ENCODE peak calls at places on chromosomes 16 and 17, in eight cellular contexts. S, L, W, O, F, T, Z and K are unnamed samples.

GRCh38 chr17:56786989-56787482 is 46.7 kb downstream of the C17orf67 start:
- DNase-seq in S (no peak), L (no peak), W (peak), O (peak), F (no peak), T (no peak), Z (no peak), K (no peak)

GRCh38 chr17:45222994-45223540 is 1.4 kb downstream of the FMNL1 start:
- DNase-seq in S (no peak), L (no peak), W (no peak), O (no peak), F (no peak), T (no peak), Z (no peak), K (no peak)

GRCh38 chr17:19388791-19389190 is 1.8 kb upstream of the MFAP4 start:
- DNase-seq in S (peak), L (no peak), W (no peak), O (no peak), F (no peak), T (no peak), Z (no peak), K (no peak)

GRCh38 chr16:56681939-56682702 is at the start of gene MT1X:
- DNase-seq in S (peak), L (peak), W (peak), O (peak), F (peak), T (peak), Z (peak), K (peak)

GRCh38 chr16:50245417-50246298 is 20.7 kb upstream of the ADCY7 start:
- DNase-seq in S (peak), L (peak), W (peak), O (peak), F (peak), T (peak), Z (peak), K (no peak)

GRCh38 chr17:80704381-80704819 is 159.8 kb downstream of the RPTOR start:
- DNase-seq in S (no peak), L (no peak), W (no peak), O (peak), F (no peak), T (no peak), Z (no peak), K (no peak)

GRCh38 chr17:57913576-57914273 is 41.5 kb downstream of the CUEDC1 start:
- DNase-seq in S (no peak), L (peak), W (no peak), O (no peak), F (no peak), T (no peak), Z (no peak), K (no peak)

GRCh38 chr17:3809135-3809534 is 8.1 kb upstream of the ITGAE start:
- DNase-seq in S (no peak), L (no peak), W (no peak), O (no peak), F (no peak), T (no peak), Z (no peak), K (no peak)

GRCh38 chr16:67115649-67116048 is 5.9 kb downstream of the PHAF1 start:
- DNase-seq in S (peak), L (no peak), W (no peak), O (peak), F (no peak), T (no peak), Z (no peak), K (no peak)

GRCh38 chr17:50037321-50038107 is 18.4 kb upstream of the ITGA3 start:
- DNase-seq in S (peak), L (peak), W (peak), O (peak), F (no peak), T (no peak), Z (peak), K (peak)

GRCh38 chr16:56347670-56348069 is 77.7 kb downstream of the AMFR start:
- DNase-seq in S (peak), L (peak), W (peak), O (no peak), F (no peak), T (no peak), Z (no peak), K (no peak)

GRCh38 chr16:62503073-62503472 is 466.8 kb upstream of the CDH8 start:
- DNase-seq in S (no peak), L (no peak), W (no peak), O (no peak), F (no peak), T (no peak), Z (no peak), K (no peak)

GRCh38 chr17:53092072-53092471 is 730.7 kb upstream of the KIF2B start:
- DNase-seq in S (no peak), L (no peak), W (no peak), O (no peak), F (no peak), T (no peak), Z (no peak), K (no peak)

GRCh38 chr16:57795431-57795878 is 6.8 kb downstream of the KIFC3 start:
- DNase-seq in S (no peak), L (peak), W (peak), O (peak), F (no peak), T (no peak), Z (no peak), K (peak)

GRCh38 chr17:45719335-45720071 is 64.6 kb upstream of the CRHR1 start:
- DNase-seq in S (no peak), L (no peak), W (no peak), O (peak), F (no peak), T (no peak), Z (no peak), K (no peak)

GRCh38 chr17:45228985-45229517 is 7.4 kb downstream of the FMNL1 start:
- DNase-seq in S (peak), L (peak), W (peak), O (peak), F (peak), T (peak), Z (peak), K (peak)

GRCh38 chr17:74417178-74418045 is 14.5 kb upstream of the GPRC5C start:
- DNase-seq in S (no peak), L (no peak), W (no peak), O (peak), F (no peak), T (no peak), Z (no peak), K (no peak)

GRCh38 chr17:2266865-2267228 is 36.7 kb downstream of the SMG6 start:
- DNase-seq in S (no peak), L (no peak), W (no peak), O (no peak), F (no peak), T (no peak), Z (no peak), K (no peak)

GRCh38 chr17:76635039-76635438 is 8.5 kb downstream of the ST6GALNAC1 start:
- DNase-seq in S (no peak), L (no peak), W (no peak), O (no peak), F (no peak), T (no peak), Z (no peak), K (no peak)

GRCh38 chr17:12041316-12041715 is 20.6 kb downstream of the MAP2K4 start:
- DNase-seq in S (no peak), L (no peak), W (no peak), O (peak), F (no peak), T (no peak), Z (no peak), K (no peak)

GRCh38 chr16:57976331-57976796 is 5.4 kb upstream of the CNGB1 start:
- DNase-seq in S (no peak), L (no peak), W (peak), O (peak), F (no peak), T (no peak), Z (no peak), K (no peak)

GRCh38 chr17:21297026-21297520 is 12.6 kb downstream of the MAP2K3 start:
- DNase-seq in S (no peak), L (no peak), W (no peak), O (peak), F (no peak), T (no peak), Z (no peak), K (no peak)

GRCh38 chr17:36183811-36184765 is 7.7 kb upstream of the TBC1D3B start:
- DNase-seq in S (peak), L (peak), W (no peak), O (no peak), F (no peak), T (no peak), Z (no peak), K (no peak)

GRCh38 chr17:36185416-36185815 is 9.0 kb upstream of the TBC1D3B start:
- DNase-seq in S (no peak), L (no peak), W (no peak), O (no peak), F (no peak), T (no peak), Z (no peak), K (no peak)

GRCh38 chr17:36183001-36183810 is 6.8 kb upstream of the TBC1D3B start:
- DNase-seq in S (peak), L (peak), W (peak), O (peak), F (peak), T (no peak), Z (no peak), K (peak)

GRCh38 chr17:36182176-36183000 is 6.0 kb upstream of the TBC1D3B start:
- DNase-seq in S (peak), L (peak), W (no peak), O (no peak), F (peak), T (no peak), Z (no peak), K (no peak)
- H3K4me3 ChIP-seq in S (no peak), L (peak), W (peak), O (peak), F (peak), T (peak), Z (peak), K (peak)

GRCh38 chr16:11258553-11259287 is 2.7 kb upstream of the SOCS1 start:
- DNase-seq in S (no peak), L (peak), W (peak), O (peak), F (peak), T (peak), Z (peak), K (peak)
- H3K4me3 ChIP-seq in S (no peak), L (no peak), W (peak), O (peak), F (peak), T (no peak), Z (peak), K (peak)

DNA sequence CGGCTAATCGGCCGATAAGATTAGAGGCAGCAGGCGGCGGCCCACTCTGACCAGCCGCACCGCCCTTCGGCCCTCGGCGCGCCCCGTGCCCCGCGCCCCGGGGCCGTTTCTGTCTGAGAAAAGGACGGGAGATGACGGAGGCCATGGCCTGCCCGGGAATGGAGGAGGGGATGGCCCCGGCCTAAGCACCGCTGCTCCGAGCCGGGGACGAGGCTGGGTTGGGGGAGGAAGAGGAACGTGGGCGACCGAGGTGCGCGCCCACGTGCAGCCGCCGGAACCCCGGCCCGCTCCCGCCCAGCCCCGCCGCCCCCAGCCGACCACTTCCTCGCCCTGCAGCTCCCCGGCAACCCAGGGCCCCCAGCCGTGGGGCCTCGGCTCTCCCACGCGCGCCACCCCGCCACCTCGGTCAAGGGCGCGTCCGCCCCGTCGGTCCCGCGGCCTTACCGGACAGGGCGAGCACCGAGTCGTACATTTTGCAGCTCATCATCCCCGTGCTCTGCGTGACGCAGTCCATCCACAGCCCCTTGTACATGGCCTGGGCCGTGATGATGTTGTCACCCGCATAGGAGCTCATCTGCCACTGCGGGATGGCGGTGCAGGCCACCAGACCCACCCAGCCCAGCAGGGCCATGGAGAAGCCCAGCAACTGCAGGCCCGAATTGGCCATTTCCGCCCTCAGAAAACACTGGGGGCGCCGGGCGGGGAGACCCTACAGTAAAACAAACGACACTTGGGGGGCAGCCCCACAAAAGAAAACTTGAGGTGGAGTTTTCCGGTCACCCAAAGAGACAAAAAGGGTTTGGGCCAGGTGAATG is 694 bp downstream of the CLDN7 start:
- DNase-seq in S (no peak), L (peak), W (peak), O (no peak), F (no peak), T (no peak), Z (no peak), K (no peak)
- H3K4me3 ChIP-seq in S (no peak), L (peak), W (peak), O (peak), F (peak), T (peak), Z (peak), K (peak)

GRCh38 chr16:73060948-73061495 is 13.1 kb upstream of the ZFHX3 start:
- DNase-seq in S (no peak), L (no peak), W (no peak), O (no peak), F (no peak), T (no peak), Z (no peak), K (no peak)

GRCh38 chr16:73058616-73059409 is 10.9 kb upstream of the ZFHX3 start:
- DNase-seq in S (peak), L (peak), W (peak), O (peak), F (no peak), T (no peak), Z (no peak), K (peak)

GRCh38 chr16:73058221-73058615 is 10.3 kb upstream of the ZFHX3 start:
- DNase-seq in S (peak), L (no peak), W (peak), O (peak), F (no peak), T (no peak), Z (peak), K (peak)

GRCh38 chr16:73059779-73060178 is 11.9 kb upstream of the ZFHX3 start:
- DNase-seq in S (no peak), L (no peak), W (no peak), O (no peak), F (no peak), T (no peak), Z (no peak), K (no peak)

DNA sequence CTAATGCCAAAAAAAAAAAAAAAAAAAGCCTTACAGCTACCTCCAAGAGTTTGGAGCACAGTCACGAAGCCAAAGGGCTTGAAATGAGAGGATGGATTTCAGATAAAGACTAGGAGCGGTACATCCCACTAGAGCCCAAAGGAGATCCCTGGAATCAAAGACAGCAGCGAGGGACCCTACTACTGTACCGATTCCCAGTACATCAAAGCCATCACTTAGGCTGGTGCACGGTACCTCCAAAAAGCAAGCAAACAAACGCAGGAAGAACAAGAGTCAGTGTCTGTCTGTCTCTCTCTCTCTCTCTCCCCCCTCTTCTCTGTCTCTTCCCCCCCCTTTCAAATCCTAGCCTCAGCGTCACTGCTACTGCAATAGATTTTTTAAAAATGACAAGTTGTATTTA is 12.3 kb upstream of the ZFHX3 start:
- DNase-seq in S (no peak), L (no peak), W (no peak), O (no peak), F (no peak), T (no peak), Z (no peak), K (no peak)
- H3K4me3 ChIP-seq in S (peak), L (no peak), W (peak), O (peak), F (no peak), T (peak), Z (peak), K (peak)

GRCh38 chr17:78759969-78760352 is 22.1 kb downstream of the CYTH1 start:
- DNase-seq in S (no peak), L (no peak), W (no peak), O (no peak), F (peak), T (no peak), Z (no peak), K (no peak)
- H3K4me3 ChIP-seq in S (no peak), L (no peak), W (no peak), O (no peak), F (no peak), T (no peak), Z (no peak), K (no peak)

GRCh38 chr16:63617990-63618763 is 1503.7 kb downstream of the CDH11 start:
- DNase-seq in S (peak), L (peak), W (no peak), O (no peak), F (no peak), T (no peak), Z (no peak), K (peak)

GRCh38 chr16:63614421-63614820 is 1507.4 kb downstream of the CDH11 start:
- DNase-seq in S (no peak), L (no peak), W (no peak), O (no peak), F (no peak), T (no peak), Z (no peak), K (no peak)

GRCh38 chr16:63613701-63614100 is 1508.2 kb downstream of the CDH11 start:
- DNase-seq in S (no peak), L (no peak), W (no peak), O (no peak), F (no peak), T (no peak), Z (no peak), K (no peak)

GRCh38 chr16:63618896-63619295 is 1503.0 kb downstream of the CDH11 start:
- DNase-seq in S (no peak), L (no peak), W (no peak), O (no peak), F (no peak), T (no peak), Z (no peak), K (no peak)

GRCh38 chr16:63617047-63617989 is 1504.5 kb downstream of the CDH11 start:
- DNase-seq in S (peak), L (peak), W (no peak), O (no peak), F (no peak), T (no peak), Z (no peak), K (peak)
- H3K4me3 ChIP-seq in S (no peak), L (no peak), W (peak), O (no peak), F (peak), T (peak), Z (peak), K (peak)

DNA sequence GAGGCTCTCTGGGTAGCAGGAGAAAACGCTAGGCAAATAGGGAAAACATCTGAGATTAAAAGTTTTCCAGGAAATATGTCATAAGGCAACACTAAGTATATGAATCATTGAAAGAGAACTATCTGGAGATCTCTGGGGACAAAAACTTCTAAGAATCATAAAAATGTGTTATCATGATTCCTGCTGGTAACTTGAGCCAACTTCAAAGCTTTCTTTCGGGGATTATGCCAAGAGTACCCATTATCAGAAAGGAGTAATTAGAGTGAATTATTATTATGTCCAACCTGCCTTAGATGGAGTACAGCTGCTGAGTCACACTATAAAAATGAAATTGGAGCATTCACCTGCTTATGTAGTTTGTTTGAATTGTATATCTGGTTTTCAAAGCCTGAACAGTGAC is 488.5 kb upstream of the SOX9 start:
- DNase-seq in S (no peak), L (no peak), W (no peak), O (peak), F (no peak), T (no peak), Z (no peak), K (no peak)
- H3K4me3 ChIP-seq in S (no peak), L (no peak), W (no peak), O (no peak), F (no peak), T (no peak), Z (no peak), K (no peak)

GRCh38 chr17:17203173-17203730 is 2.9 kb downstream of the PLD6 start:
- DNase-seq in S (no peak), L (peak), W (no peak), O (no peak), F (no peak), T (no peak), Z (no peak), K (no peak)

GRCh38 chr17:17204041-17204591 is 2.0 kb downstream of the PLD6 start:
- DNase-seq in S (peak), L (peak), W (no peak), O (no peak), F (no peak), T (no peak), Z (peak), K (peak)

GRCh38 chr17:17206149-17206912 is at the start of gene PLD6:
- DNase-seq in S (peak), L (peak), W (peak), O (peak), F (peak), T (peak), Z (peak), K (peak)

GRCh38 chr17:17205368-17206148 is 575 bp downstream of the PLD6 start:
- DNase-seq in S (peak), L (peak), W (peak), O (peak), F (peak), T (no peak), Z (peak), K (peak)

DNA sequence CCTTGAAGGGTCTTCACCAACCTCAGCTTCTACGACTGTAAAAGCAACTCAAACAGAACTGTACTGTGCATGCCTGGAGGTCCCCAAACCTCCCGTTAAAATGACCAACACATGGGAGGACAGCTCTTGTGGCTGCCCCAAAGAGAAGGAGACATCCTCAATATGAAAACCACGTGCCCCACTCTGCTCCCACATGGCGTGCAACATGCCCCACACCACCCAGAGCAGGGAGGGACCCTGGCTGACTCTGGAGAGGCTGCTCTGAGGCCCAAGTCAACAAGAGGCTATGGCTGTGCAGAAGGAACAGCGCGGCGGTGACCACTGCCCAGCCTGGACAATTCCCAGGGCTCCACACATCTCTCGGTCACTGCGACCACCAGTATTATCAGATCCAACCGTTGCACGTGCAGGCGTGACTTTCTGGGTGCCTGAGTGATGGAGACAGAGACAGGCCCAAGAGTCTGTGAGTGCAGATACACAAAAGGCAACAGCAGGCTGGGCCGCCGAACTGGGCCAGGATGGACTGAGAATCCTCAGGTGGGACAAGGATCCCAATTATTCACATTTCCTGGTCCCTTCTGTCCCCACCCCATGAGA is 1.4 kb downstream of the PLD6 start:
- DNase-seq in S (no peak), L (peak), W (no peak), O (no peak), F (no peak), T (no peak), Z (no peak), K (no peak)
- H3K4me3 ChIP-seq in S (no peak), L (no peak), W (peak), O (peak), F (peak), T (peak), Z (peak), K (peak)